ENCODE peak calls at places on chromosomes 4 and X, in eight cellular contexts. S, C, W, I, E, T, L and J are unnamed samples. For H3K9me3, the result is how much of the 10 kb centered on the place peaks cover.

GRCh38 chrX:54042609-54043010 is 1.7 kb downstream of the PHF8 start:
- DNase-seq in S (peak), C (peak), W (peak), I (no peak), E (peak), T (peak), L (peak), J (peak)

GRCh38 chr4:27716693-27717505 is 856.3 kb downstream of the STIM2 start:
- DNase-seq in S (no peak), C (no peak), W (no peak), I (no peak), E (no peak), T (no peak), L (no peak), J (peak)

GRCh38 chr4:162392938-162393337 is 229.1 kb upstream of the FSTL5 start:
- DNase-seq in S (no peak), C (no peak), W (no peak), I (no peak), E (no peak), T (no peak), L (no peak), J (no peak)

GRCh38 chrX:108001218-108001814 is 19.1 kb upstream of the TEX13B start:
- DNase-seq in S (peak), C (peak), W (peak), I (no peak), E (no peak), T (no peak), L (no peak), J (peak)

GRCh38 chr4:84218002-84218401 is 281.1 kb downstream of the NKX6-1 start:
- DNase-seq in S (peak), C (no peak), W (no peak), I (no peak), E (peak), T (no peak), L (no peak), J (no peak)

GRCh38 chr4:86451560-86452322 is 91.9 kb upstream of the MAPK10 start:
- DNase-seq in S (peak), C (peak), W (peak), I (no peak), E (no peak), T (no peak), L (no peak), J (peak)

GRCh38 chr4:152267811-152268210 is 268.1 kb downstream of the FBXW7 start:
- DNase-seq in S (no peak), C (no peak), W (no peak), I (no peak), E (no peak), T (no peak), L (no peak), J (no peak)

GRCh38 chr4:35963969-35964515 is 280.3 kb downstream of the ARAP2 start:
- DNase-seq in S (no peak), C (no peak), W (no peak), I (no peak), E (no peak), T (no peak), L (no peak), J (no peak)

GRCh38 chr4:22554670-22555069 is 38.8 kb upstream of the ADGRA3 start:
- DNase-seq in S (no peak), C (no peak), W (no peak), I (no peak), E (no peak), T (no peak), L (no peak), J (no peak)

GRCh38 chrX:139826065-139827044 is 106.5 kb downstream of the ATP11C start:
- DNase-seq in S (peak), C (peak), W (peak), I (no peak), E (no peak), T (no peak), L (no peak), J (no peak)

GRCh38 chr4:115249808-115250207 is 136.4 kb upstream of the NDST4 start:
- DNase-seq in S (no peak), C (no peak), W (no peak), I (no peak), E (no peak), T (no peak), L (no peak), J (no peak)

GRCh38 chrX:482192-482701 is 95.5 kb upstream of the PPP2R3B start:
- DNase-seq in S (no peak), C (no peak), W (no peak), I (no peak), E (no peak), T (no peak), L (no peak), J (no peak)

GRCh38 chr4:105956566-105956965 is 61.3 kb downstream of the NPNT start:
- DNase-seq in S (no peak), C (no peak), W (peak), I (no peak), E (no peak), T (no peak), L (no peak), J (no peak)

GRCh38 chr4:100872811-100873210 is 355.0 kb upstream of the EMCN start:
- DNase-seq in S (no peak), C (no peak), W (no peak), I (no peak), E (no peak), T (no peak), L (no peak), J (no peak)

GRCh38 chr4:99710681-99711345 is 53.2 kb upstream of the C4orf54 start:
- DNase-seq in S (no peak), C (peak), W (peak), I (no peak), E (no peak), T (no peak), L (peak), J (no peak)

GRCh38 chr4:61740950-61741638 is 541.0 kb downstream of the ADGRL3 start:
- DNase-seq in S (peak), C (no peak), W (peak), I (no peak), E (no peak), T (no peak), L (no peak), J (peak)

GRCh38 chr4:27217261-27217769 is 356.7 kb downstream of the STIM2 start:
- DNase-seq in S (no peak), C (peak), W (no peak), I (no peak), E (no peak), T (no peak), L (no peak), J (no peak)

GRCh38 chr4:55499495-55499894 is 47.2 kb downstream of the CLOCK start:
- DNase-seq in S (no peak), C (no peak), W (no peak), I (no peak), E (no peak), T (no peak), L (no peak), J (peak)

GRCh38 chr4:107283587-107284559 is 247.8 kb upstream of the DKK2 start:
- DNase-seq in S (no peak), C (peak), W (peak), I (no peak), E (no peak), T (no peak), L (no peak), J (peak)

GRCh38 chrX:41828821-41829220 is 94.5 kb downstream of the CASK start:
- DNase-seq in S (no peak), C (peak), W (no peak), I (no peak), E (no peak), T (no peak), L (no peak), J (no peak)

GRCh38 chr4:139666735-139667266 is 1.2 kb downstream of the MGST2 start:
- DNase-seq in S (peak), C (no peak), W (peak), I (no peak), E (no peak), T (no peak), L (peak), J (no peak)

GRCh38 chrX:133749370-133749769 is 236.0 kb downstream of the GPC3 start:
- DNase-seq in S (no peak), C (no peak), W (no peak), I (no peak), E (no peak), T (no peak), L (no peak), J (no peak)

GRCh38 chrX:64977830-64978229 is 1.6 kb upstream of the ZC4H2 start:
- DNase-seq in S (no peak), C (peak), W (no peak), I (no peak), E (no peak), T (no peak), L (no peak), J (no peak)

GRCh38 chrX:129777218-129777768 is 2.5 kb upstream of the SASH3 start:
- DNase-seq in S (no peak), C (no peak), W (no peak), I (no peak), E (no peak), T (peak), L (no peak), J (no peak)

GRCh38 chr4:82423245-82424054 is 6.8 kb downstream of the HNRNPDL start:
- DNase-seq in S (no peak), C (peak), W (no peak), I (no peak), E (no peak), T (no peak), L (no peak), J (no peak)

GRCh38 chr4:76447326-76447954 is 12.4 kb downstream of the SHROOM3 start:
- DNase-seq in S (no peak), C (peak), W (peak), I (no peak), E (no peak), T (no peak), L (no peak), J (no peak)

GRCh38 chr4:86917212-86918039 is 17.4 kb upstream of the AFF1 start:
- DNase-seq in S (no peak), C (no peak), W (no peak), I (no peak), E (no peak), T (no peak), L (no peak), J (no peak)

GRCh38 chrX:124690495-124690894 is 344.1 kb downstream of the SH2D1A start:
- DNase-seq in S (no peak), C (no peak), W (no peak), I (no peak), E (no peak), T (no peak), L (no peak), J (no peak)

GRCh38 chrX:19127649-19128168 is 5.4 kb upstream of the ADGRG2 start:
- DNase-seq in S (no peak), C (no peak), W (peak), I (no peak), E (no peak), T (no peak), L (no peak), J (no peak)

GRCh38 chrX:53093177-53093655 is 726 bp upstream of the KANTR start:
- DNase-seq in S (peak), C (peak), W (peak), I (no peak), E (peak), T (peak), L (peak), J (peak)

GRCh38 chrX:151505796-151506195 is 57.7 kb upstream of the PASD1 start:
- DNase-seq in S (peak), C (peak), W (no peak), I (no peak), E (no peak), T (no peak), L (no peak), J (peak)

GRCh38 chr4:136443006-136443405 is 1089.3 kb downstream of the PCDH18 start:
- DNase-seq in S (no peak), C (no peak), W (no peak), I (no peak), E (no peak), T (no peak), L (no peak), J (no peak)

GRCh38 chr4:5010984-5011383 is 8.3 kb downstream of the CYTL1 start:
- DNase-seq in S (no peak), C (no peak), W (no peak), I (no peak), E (no peak), T (no peak), L (no peak), J (no peak)

GRCh38 chrX:154373340-154374306 is 811 bp downstream of the FLNA start:
- DNase-seq in S (peak), C (peak), W (peak), I (no peak), E (no peak), T (peak), L (peak), J (peak)

GRCh38 chr4:155899891-155900290 is 3.6 kb upstream of the TDO2 start:
- DNase-seq in S (no peak), C (no peak), W (no peak), I (no peak), E (no peak), T (no peak), L (no peak), J (no peak)

GRCh38 chrX:97685753-97686152 is 802.0 kb downstream of the RPA4 start:
- DNase-seq in S (peak), C (peak), W (peak), I (no peak), E (no peak), T (no peak), L (no peak), J (no peak)

DNA sequence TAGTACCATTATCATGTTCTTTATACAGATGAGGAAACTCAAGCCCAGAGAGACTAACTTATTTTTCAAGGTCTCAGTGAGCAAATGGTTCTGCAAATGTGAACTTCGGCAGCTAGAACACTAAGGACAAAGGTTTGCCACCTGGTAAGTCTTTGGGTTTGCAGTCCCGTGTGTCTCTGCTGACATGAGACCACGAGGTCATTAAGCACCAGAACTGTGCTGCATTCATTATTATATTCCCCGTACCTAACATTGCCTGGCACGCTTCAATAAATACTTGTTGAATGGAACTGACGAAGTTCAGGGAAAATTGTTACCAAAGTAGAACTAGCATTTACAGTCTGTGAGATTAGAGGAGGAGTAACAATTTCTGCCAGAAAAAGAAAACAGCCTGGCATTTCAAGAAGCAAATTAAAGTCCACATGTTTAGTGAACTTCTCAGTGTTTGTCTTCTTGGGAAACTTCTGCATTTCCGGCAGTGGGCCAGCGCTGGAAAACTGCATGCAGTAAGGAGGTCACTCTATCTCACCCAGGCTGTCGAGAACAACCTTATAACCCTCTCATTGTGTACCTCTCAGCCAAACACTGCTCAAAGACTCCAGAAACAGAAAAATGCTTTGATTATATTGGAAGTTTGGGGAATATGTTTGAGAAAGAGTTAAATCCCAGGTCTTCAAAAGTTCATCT is 67.4 kb upstream of the CPEB2 start:
- DNase-seq in S (no peak), C (no peak), W (no peak), I (no peak), E (no peak), T (no peak), L (no peak), J (no peak)
- H3K9me3 ChIP-seq in S (under half), C (under half), W (under half), I (under half), E (under half), T (under half), L (under half), J (under half)

GRCh38 chr4:133162941-133163340 is 13.8 kb downstream of the PCDH10 start:
- DNase-seq in S (no peak), C (no peak), W (no peak), I (no peak), E (no peak), T (no peak), L (no peak), J (peak)
- H3K4me3 ChIP-seq in S (no peak), C (no peak), W (no peak), I (no peak), E (no peak), T (no peak), L (no peak), J (no peak)

DNA sequence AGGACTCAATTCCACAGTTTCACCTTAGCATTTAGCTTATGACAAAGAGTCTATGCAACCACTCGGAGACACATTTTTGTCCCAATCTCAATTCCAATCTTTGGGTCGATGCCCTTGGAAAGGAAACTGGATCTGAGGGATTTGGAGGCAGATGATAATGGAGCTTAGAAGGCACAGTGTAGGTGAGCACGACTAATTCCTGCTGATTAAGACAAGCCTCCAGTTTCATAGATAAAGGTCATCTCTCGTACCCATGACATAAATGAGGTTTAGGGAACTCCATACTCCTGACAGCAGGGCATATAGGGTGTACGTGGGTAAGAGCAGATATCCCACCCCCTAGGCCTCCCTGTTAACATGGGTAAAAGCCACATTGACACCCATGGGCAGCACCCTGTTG is 24.4 kb upstream of the ZNF718 start:
- DNase-seq in S (no peak), C (no peak), W (no peak), I (no peak), E (no peak), T (no peak), L (no peak), J (no peak)
- H3K9me3 ChIP-seq in S (under half), C (under half), W (under half), I (under half), E (half or more), T (under half), L (under half), J (half or more)

GRCh38 chr4:2443986-2444740 is 24.7 kb upstream of the RNF4 start:
- DNase-seq in S (no peak), C (no peak), W (no peak), I (no peak), E (no peak), T (no peak), L (peak), J (no peak)

GRCh38 chr4:2438822-2439718 is 20.3 kb downstream of the CFAP99 start:
- DNase-seq in S (no peak), C (no peak), W (no peak), I (no peak), E (no peak), T (no peak), L (peak), J (peak)

GRCh38 chr4:2443061-2443730 is 24.4 kb downstream of the CFAP99 start:
- DNase-seq in S (no peak), C (no peak), W (no peak), I (no peak), E (no peak), T (no peak), L (peak), J (peak)

GRCh38 chr4:2442175-2442993 is 23.6 kb downstream of the CFAP99 start:
- DNase-seq in S (peak), C (no peak), W (no peak), I (no peak), E (no peak), T (no peak), L (no peak), J (no peak)

DNA sequence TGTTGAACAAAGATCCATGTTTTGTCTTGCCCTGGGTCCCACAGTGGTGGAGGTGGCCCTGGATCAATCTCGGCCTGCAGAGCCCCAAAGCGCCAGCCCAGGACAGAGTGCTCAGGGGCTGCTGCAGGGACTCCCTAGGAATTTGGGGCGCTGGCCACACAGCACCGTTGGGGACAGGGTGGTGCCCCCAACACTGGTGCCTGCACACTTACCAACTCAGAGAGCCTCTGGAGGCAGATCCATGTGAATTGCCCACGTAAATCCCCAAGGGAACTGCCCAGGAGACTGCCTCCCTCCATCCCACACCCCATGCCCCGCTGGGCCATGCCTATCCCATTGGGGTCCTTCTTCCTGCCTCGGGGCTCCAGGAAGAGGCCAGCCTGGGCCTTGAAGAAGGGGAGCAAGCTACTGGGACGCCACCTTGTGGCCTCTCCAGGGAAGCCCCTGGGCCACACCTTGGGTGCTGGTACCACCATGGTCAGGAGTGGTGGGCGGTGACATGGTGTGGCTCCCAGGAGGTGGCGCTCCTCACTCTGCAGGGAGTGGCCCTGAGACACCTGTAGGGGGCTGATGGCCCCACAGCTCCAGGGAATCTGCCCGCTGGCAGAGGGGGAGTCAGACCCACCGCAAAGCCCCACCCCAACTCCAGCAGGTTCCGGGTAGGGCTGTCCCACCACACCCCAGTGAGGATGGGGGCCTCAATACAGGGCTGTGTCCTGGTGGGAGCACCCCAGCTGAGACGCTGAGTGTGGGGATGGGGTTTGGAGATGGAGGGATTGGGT is 22.8 kb downstream of the CFAP99 start:
- DNase-seq in S (peak), C (peak), W (peak), I (peak), E (peak), T (no peak), L (peak), J (peak)
- H3K4me3 ChIP-seq in S (no peak), C (no peak), W (no peak), I (no peak), E (no peak), T (no peak), L (no peak), J (no peak)

GRCh38 chr4:64230709-64231310 is 178.4 kb downstream of the TECRL start:
- DNase-seq in S (peak), C (peak), W (peak), I (peak), E (no peak), T (no peak), L (no peak), J (peak)
- H3K9me3 ChIP-seq in S (under half), C (under half), W (under half), I (under half), E (half or more), T (under half), L (under half), J (half or more)

DNA sequence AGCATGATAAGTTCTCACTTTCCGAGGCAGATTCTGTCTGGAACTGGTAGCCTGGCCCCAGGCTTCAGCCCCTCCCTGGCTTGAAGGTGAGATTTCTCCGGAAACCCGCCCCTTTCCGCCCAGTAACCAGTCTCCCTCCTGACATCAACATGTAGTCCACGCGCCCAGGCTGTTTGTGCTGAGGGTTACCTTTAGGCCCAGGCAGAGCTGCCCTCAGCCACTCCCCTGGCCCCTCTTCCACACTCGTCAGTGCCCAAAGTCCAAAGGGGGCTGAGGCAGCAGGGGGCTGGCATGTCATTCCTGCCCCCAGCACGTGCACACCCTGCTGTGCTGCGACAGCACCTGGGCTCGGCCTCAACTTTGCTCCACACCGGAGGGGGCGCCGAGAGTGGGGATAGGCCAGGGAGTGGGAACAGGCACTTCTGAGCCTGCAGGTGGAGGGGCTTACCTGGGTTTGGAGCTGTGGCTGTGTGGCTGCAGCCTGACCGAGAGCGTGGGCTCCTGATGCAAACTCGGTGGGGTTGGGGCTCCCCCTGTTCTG is 69.5 kb upstream of the ANK2 start:
- DNase-seq in S (no peak), C (no peak), W (no peak), I (no peak), E (no peak), T (no peak), L (no peak), J (peak)
- H3K4me3 ChIP-seq in S (no peak), C (no peak), W (no peak), I (no peak), E (no peak), T (no peak), L (no peak), J (no peak)